ENCODE peak calls at places on chromosomes 1 and 21, in seven cellular contexts. N is breast epithelium, Y is esophagus muscularis mucosa, D is transverse colon, G is stomach, P is sigmoid colon, B is prostate gland. J is an unnamed sample.

GRCh38 chr1:109539676-109540075 is at the start of gene GPR61:
- DNase-seq in N (no peak), Y (no peak), D (no peak), G (no peak), P (no peak), B (no peak), J (no peak)

GRCh38 chr1:86155061-86155806 is 1.3 kb downstream of the COL24A1 start:
- DNase-seq in N (no peak), Y (no peak), D (no peak), G (no peak), P (peak; percentile 67), B (no peak), J (peak; percentile 77)

GRCh38 chr1:11407301-11407994 is 71.5 kb upstream of the DISP3 start:
- DNase-seq in N (peak; percentile 51), Y (no peak), D (no peak), G (no peak), P (no peak), B (no peak), J (no peak)

GRCh38 chr1:233015965-233016364 is 65.6 kb downstream of the NTPCR start:
- DNase-seq in N (no peak), Y (no peak), D (no peak), G (no peak), P (no peak), B (no peak), J (no peak)

GRCh38 chr1:109980324-109981127 is 4.0 kb upstream of the AHCYL1 start:
- DNase-seq in N (peak; percentile 49), Y (no peak), D (peak; percentile 57), G (peak; percentile 73), P (no peak), B (no peak), J (peak; percentile 13)

GRCh38 chr1:243917863-243918565 is 68.0 kb upstream of the AKT3 start:
- DNase-seq in N (no peak), Y (no peak), D (no peak), G (no peak), P (no peak), B (no peak), J (no peak)

GRCh38 chr1:110312188-110313121 is 26.7 kb upstream of the RBM15 start:
- DNase-seq in N (peak; percentile 69), Y (no peak), D (peak; percentile 82), G (peak; percentile 84), P (peak; percentile 89), B (peak; percentile 75), J (peak; percentile 41)

GRCh38 chr1:155396874-155397476 is 76.3 kb downstream of the RUSC1 start:
- DNase-seq in N (no peak), Y (no peak), D (peak; percentile 62), G (peak; percentile 44), P (no peak), B (no peak), J (no peak)

GRCh38 chr21:46080171-46081021 is 17.5 kb upstream of the COL6A2 start:
- DNase-seq in N (peak; percentile 13), Y (peak; percentile 90), D (no peak), G (peak; percentile 24), P (peak; percentile 84), B (no peak), J (peak; percentile 83)

GRCh38 chr1:207917086-207917485 is 6.2 kb upstream of the CD34 start:
- DNase-seq in N (no peak), Y (peak; percentile 86), D (no peak), G (no peak), P (no peak), B (no peak), J (no peak)

GRCh38 chr21:32249551-32250280 is 29.1 kb downstream of the MIS18A start:
- DNase-seq in N (no peak), Y (peak; percentile 50), D (no peak), G (no peak), P (no peak), B (no peak), J (no peak)

GRCh38 chr1:77313491-77313890 is 31.7 kb downstream of the AK5 start:
- DNase-seq in N (no peak), Y (no peak), D (no peak), G (peak; percentile 35), P (no peak), B (no peak), J (no peak)

GRCh38 chr1:29033829-29034466 is 89.8 kb downstream of the TMEM200B start:
- DNase-seq in N (no peak), Y (no peak), D (no peak), G (no peak), P (no peak), B (no peak), J (no peak)

GRCh38 chr1:44542415-44543063 is 131.7 kb downstream of the TMEM53 start:
- DNase-seq in N (no peak), Y (no peak), D (no peak), G (no peak), P (no peak), B (no peak), J (no peak)

GRCh38 chr21:45502006-45502345 is 40.3 kb downstream of the SLC19A1 start:
- DNase-seq in N (no peak), Y (no peak), D (no peak), G (no peak), P (peak; percentile 59), B (no peak), J (peak; percentile 54)

GRCh38 chr1:246921481-246921880 is 10.3 kb downstream of the AHCTF1 start:
- DNase-seq in N (no peak), Y (no peak), D (no peak), G (no peak), P (no peak), B (no peak), J (no peak)

GRCh38 chr1:202852163-202852904 is 36.6 kb downstream of the RABIF start:
- DNase-seq in N (no peak), Y (no peak), D (peak; percentile 35), G (peak; percentile 63), P (no peak), B (no peak), J (peak; percentile 41)

GRCh38 chr1:246214708-246215504 is 292.2 kb downstream of the SMYD3 start:
- DNase-seq in N (peak; percentile 22), Y (no peak), D (peak; percentile 27), G (no peak), P (peak; percentile 79), B (no peak), J (peak; percentile 65)

GRCh38 chr1:34781071-34781843 is at the start of gene GJB3:
- DNase-seq in N (no peak), Y (no peak), D (peak; percentile 47), G (no peak), P (peak; percentile 50), B (no peak), J (peak; percentile 87)

GRCh38 chr1:109255097-109255651 is 5.8 kb downstream of the CELSR2 start:
- DNase-seq in N (no peak), Y (no peak), D (no peak), G (no peak), P (no peak), B (no peak), J (no peak)

GRCh38 chr1:28971980-28972771 is 57.8 kb downstream of the EPB41 start:
- DNase-seq in N (no peak), Y (no peak), D (no peak), G (no peak), P (peak; percentile 73), B (no peak), J (no peak)

GRCh38 chr1:158095737-158096335 is 84.9 kb upstream of the CD1D start:
- DNase-seq in N (no peak), Y (no peak), D (peak; percentile 29), G (no peak), P (no peak), B (no peak), J (no peak)

GRCh38 chr1:23793018-23793781 is 2.3 kb downstream of the LYPLA2 start:
- DNase-seq in N (no peak), Y (no peak), D (peak; percentile 72), G (peak; percentile 89), P (no peak), B (peak; percentile 50), J (peak; percentile 90)

DNA sequence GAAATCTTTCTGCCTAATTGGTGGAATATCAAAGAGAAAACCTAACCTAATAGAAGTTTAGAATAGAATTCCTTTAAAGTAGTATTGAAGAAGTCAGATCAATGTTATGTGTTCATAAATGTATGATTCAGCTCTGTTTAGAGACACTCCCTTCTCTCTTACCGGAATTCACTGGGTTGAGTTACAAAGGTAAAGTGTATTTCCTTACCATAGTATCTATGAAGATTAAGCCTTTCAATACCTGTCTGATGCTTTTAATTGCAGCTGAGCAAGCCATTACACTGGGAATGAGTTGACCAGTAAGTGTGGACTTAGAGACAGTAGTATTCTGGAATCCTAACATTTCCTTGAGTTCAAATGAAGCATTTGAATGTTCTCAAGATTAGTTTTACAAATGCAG is 274.7 kb downstream of the S1PR1 start:
- DNase-seq in N (no peak), Y (no peak), D (no peak), G (no peak), P (no peak), B (no peak), J (no peak)
- TF ChIP-seq POLR2AphosphoS5 in N (no peak), Y (no peak), D (no peak), G (no peak), P (no peak), B (no peak), J (no peak)

GRCh38 chr1:53704304-53704703 is 34.7 kb downstream of the GLIS1 start:
- DNase-seq in N (no peak), Y (no peak), D (no peak), G (no peak), P (no peak), B (no peak), J (no peak)
- H3K4me3 ChIP-seq in N (no peak overlapping the region), Y (no peak overlapping the region), D (no peak overlapping the region), G (no peak overlapping the region), P (no peak overlapping the region), B (no peak overlapping the region), J (no peak overlapping the region)

DNA sequence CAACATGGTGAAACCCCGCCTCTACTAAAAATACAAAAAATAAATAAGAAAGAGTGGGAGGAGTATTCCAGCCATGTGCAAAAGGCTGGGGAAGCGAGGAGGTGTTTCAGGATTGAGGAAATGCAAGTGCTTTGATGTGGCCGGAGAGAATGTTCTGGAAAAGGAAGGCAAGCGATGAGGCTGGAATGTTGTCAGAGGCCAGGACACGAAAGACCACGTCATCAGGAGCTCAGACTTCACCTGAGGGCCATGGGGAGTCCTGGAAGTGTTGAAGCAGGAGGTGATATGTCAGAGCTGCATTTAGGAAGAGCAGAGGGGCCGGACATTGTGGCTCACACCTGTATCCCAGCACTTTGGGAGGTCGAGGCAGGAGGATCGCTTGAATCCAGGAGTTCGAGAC is 10.9 kb upstream of the THEMIS2 start:
- DNase-seq in N (no peak), Y (no peak), D (no peak), G (no peak), P (no peak), B (no peak), J (no peak)
- H3K4me1 ChIP-seq in N (no peaks in the 10 kb centered on the region), Y (peaks cover 16% of the 10 kb centered on the region), D (no peaks in the 10 kb centered on the region), G (no peaks in the 10 kb centered on the region), P (no peaks in the 10 kb centered on the region), B (no peaks in the 10 kb centered on the region), J (peaks cover 20% of the 10 kb centered on the region)

DNA sequence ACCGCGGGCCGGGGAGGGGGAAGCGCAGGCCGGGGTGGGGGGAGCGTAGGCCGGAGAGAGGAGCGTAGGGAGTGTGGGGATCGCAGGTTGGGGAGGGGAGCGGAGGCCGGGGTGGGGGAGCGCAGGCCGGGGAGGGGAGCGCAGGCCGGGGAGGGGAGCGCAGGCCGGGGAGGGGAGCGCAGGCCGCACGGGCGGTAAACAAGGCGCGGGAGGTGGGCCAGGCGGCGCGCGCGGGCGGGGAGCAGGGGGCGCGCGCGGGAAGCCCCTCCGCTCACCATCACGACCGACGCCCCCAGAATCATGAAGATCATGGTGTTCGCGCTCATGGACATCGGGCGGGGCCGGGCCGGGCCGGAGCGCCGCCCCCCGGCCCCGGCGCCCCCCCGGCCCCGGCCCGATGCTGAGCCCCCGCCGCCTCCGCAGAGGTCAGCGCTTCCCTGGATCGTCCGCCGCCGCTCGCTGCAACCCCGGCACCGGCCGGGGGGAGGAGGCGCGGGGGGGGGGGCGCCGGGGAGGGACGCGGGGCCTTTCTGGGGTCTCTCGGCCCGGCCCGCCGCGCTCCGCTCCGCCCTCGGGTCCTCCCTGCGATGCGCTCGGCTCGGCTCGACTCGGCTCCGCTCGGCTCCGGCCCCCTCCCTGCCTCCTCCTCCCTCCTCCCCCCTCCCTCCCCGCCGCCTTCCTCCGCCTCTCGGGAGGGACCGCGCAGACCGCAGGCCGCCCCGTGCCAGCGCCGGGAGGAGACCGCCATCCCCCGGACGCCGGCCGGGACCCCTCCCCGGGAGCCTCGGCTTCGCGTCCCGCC is at the start of gene TMEM240:
- DNase-seq in N (peak; percentile 44), Y (peak; percentile 93), D (peak; percentile 68), G (peak; percentile 61), P (peak; percentile 92), B (peak; percentile 66), J (peak; percentile 66)
- TF ChIP-seq POLR2AphosphoS5 in N (no peak), Y (no peak), D (no peak), G (no peak), P (no peak), B (no peak), J (no peak)

J was measured in upper lobe of left lung.